ENCODE peak calls at places on chromosomes 5 and 9, in ten cellular contexts. F is mammary epithelial cell; M is right lobe of liver; V is A549; E is effector memory CD4-positive, alpha-beta T cell; S is endodermal cell; O is IMR-90; D is H9; N is left lung; I is body of pancreas. Y is an unnamed sample.
A peak's percentile ranks its signal among the peaks of the same experiment; 100 is the strongest.

GRCh38 chr5:76256116-76256889 is 146.8 kb upstream of the IQGAP2 start:
- DNase-seq in F (peak; percentile 62), M (peak; percentile 49), V (peak; percentile 79), E (peak; percentile 18), S (peak; percentile 83), O (peak; percentile 66), D (peak; percentile 72), N (no peak), I (peak; percentile 62), Y (peak; percentile 68)

GRCh38 chr9:112764837-112765236 is 14.3 kb downstream of the SNX30 start:
- DNase-seq in F (no peak), M (peak; percentile 47), V (no peak), E (no peak), S (peak; percentile 77), O (no peak), D (peak; percentile 76), N (no peak), I (peak; percentile 77), Y (no peak)

GRCh38 chr9:78682206-78682605 is 385.3 kb downstream of the PSAT1 start:
- DNase-seq in F (no peak), M (no peak), V (no peak), E (no peak), S (no peak), O (peak; percentile 21), D (no peak), N (no peak), I (no peak), Y (no peak)

GRCh38 chr9:20815923-20816703 is 132.1 kb downstream of the FOCAD start:
- DNase-seq in F (no peak), M (no peak), V (no peak), E (no peak), S (no peak), O (no peak), D (no peak), N (no peak), I (no peak), Y (no peak)

GRCh38 chr5:142342128-142342981 is 17.5 kb upstream of the SPRY4 start:
- DNase-seq in F (no peak), M (no peak), V (no peak), E (no peak), S (peak; percentile 54), O (peak; percentile 81), D (no peak), N (no peak), I (peak; percentile 15), Y (peak; percentile 92)

GRCh38 chr9:114538241-114538640 is 33.0 kb upstream of the WHRN start:
- DNase-seq in F (peak; percentile 13), M (no peak), V (peak; percentile 70), E (no peak), S (peak; percentile 86), O (no peak), D (peak; percentile 78), N (no peak), I (peak; percentile 14), Y (no peak)

GRCh38 chr5:177592905-177593304 is 902 bp downstream of the TMED9 start:
- DNase-seq in F (no peak), M (no peak), V (no peak), E (no peak), S (no peak), O (no peak), D (no peak), N (no peak), I (no peak), Y (no peak)

GRCh38 chr9:96136992-96137665 is 164.8 kb downstream of the HSD17B3 start:
- DNase-seq in F (no peak), M (peak; percentile 41), V (no peak), E (no peak), S (peak; percentile 74), O (peak; percentile 78), D (no peak), N (no peak), I (peak; percentile 26), Y (peak; percentile 43)

GRCh38 chr9:15509931-15510788 is 610 bp downstream of the PSIP1 start:
- DNase-seq in F (no peak), M (peak; percentile 57), V (peak; percentile 20), E (peak; percentile 48), S (peak; percentile 78), O (no peak), D (peak; percentile 58), N (peak; percentile 85), I (peak; percentile 24), Y (peak; percentile 44)

GRCh38 chr5:84204772-84205171 is 179.9 kb downstream of the EDIL3 start:
- DNase-seq in F (no peak), M (no peak), V (no peak), E (no peak), S (no peak), O (no peak), D (no peak), N (no peak), I (no peak), Y (no peak)

GRCh38 chr5:366541-367357 is 45.2 kb downstream of the AHRR start:
- DNase-seq in F (no peak), M (no peak), V (no peak), E (no peak), S (peak; percentile 22), O (no peak), D (no peak), N (peak; percentile 22), I (no peak), Y (no peak)

GRCh38 chr9:95793924-95794828 is 81.3 kb upstream of the ERCC6L2 start:
- DNase-seq in F (peak; percentile 19), M (no peak), V (no peak), E (no peak), S (no peak), O (peak; percentile 98), D (no peak), N (no peak), I (no peak), Y (no peak)

GRCh38 chr5:131769337-131769736 is 27.5 kb downstream of the FNIP1 start:
- DNase-seq in F (no peak), M (no peak), V (no peak), E (no peak), S (no peak), O (no peak), D (no peak), N (no peak), I (no peak), Y (no peak)

GRCh38 chr9:129335456-129336129 is 157.5 kb upstream of the IER5L start:
- DNase-seq in F (peak; percentile 14), M (no peak), V (no peak), E (no peak), S (peak; percentile 82), O (no peak), D (no peak), N (no peak), I (peak; percentile 50), Y (peak; percentile 62)
- H3K4me1 ChIP-seq in F (peaks cover 48% of the 10 kb centered on the region), M (peaks cover 30% of the 10 kb centered on the region), V (peaks cover 60% of the 10 kb centered on the region), E (peaks cover 9% of the 10 kb centered on the region), S (peaks cover 4% of the 10 kb centered on the region), O (peaks cover 42% of the 10 kb centered on the region), D (peaks cover 8% of the 10 kb centered on the region), N (peaks cover 65% of the 10 kb centered on the region), I (peaks cover 36% of the 10 kb centered on the region), Y (peaks cover 42% of the 10 kb centered on the region)

DNA sequence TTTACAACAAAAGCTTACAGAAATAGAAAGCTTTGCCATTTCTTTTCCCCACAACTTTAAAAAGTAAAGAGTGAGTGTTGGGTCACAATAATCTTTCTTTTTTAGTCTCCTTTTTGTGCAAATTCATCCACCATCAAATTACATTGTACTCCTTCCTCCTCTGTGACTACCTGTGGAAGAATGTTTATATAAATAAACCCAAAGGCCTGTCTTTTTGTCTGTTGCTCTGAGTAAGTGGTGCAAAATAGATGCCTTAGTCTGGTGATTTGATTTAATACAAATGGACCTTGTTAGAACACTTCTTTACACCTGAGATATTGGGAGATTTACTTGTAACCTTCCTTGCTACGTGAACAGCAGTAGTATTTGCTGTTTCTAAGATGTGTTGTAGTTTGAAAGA is 53.5 kb upstream of the TAF11L2 start:
- DNase-seq in F (peak; percentile 9), M (no peak), V (no peak), E (no peak), S (no peak), O (peak; percentile 44), D (no peak), N (no peak), I (no peak), Y (no peak)
- H3K4me1 ChIP-seq in F (no peaks in the 10 kb centered on the region), M (no peaks in the 10 kb centered on the region), V (peaks cover 23% of the 10 kb centered on the region), E (no peaks in the 10 kb centered on the region), S (no peaks in the 10 kb centered on the region), O (peaks cover 2% of the 10 kb centered on the region), D (no peaks in the 10 kb centered on the region), N (peaks cover 7% of the 10 kb centered on the region), I (no peaks in the 10 kb centered on the region), Y (no peaks in the 10 kb centered on the region)

GRCh38 chr5:140325486-140325885 is 20.9 kb downstream of the HBEGF start:
- DNase-seq in F (no peak), M (no peak), V (no peak), E (no peak), S (no peak), O (no peak), D (no peak), N (no peak), I (no peak), Y (no peak)
- H3K4me1 ChIP-seq in F (peaks cover 29% of the 10 kb centered on the region), M (no peaks in the 10 kb centered on the region), V (peaks cover 47% of the 10 kb centered on the region), E (no peaks in the 10 kb centered on the region), S (peaks cover 15% of the 10 kb centered on the region), O (peaks cover 26% of the 10 kb centered on the region), D (no peaks in the 10 kb centered on the region), N (peaks cover 65% of the 10 kb centered on the region), I (peaks cover 36% of the 10 kb centered on the region), Y (peaks cover 22% of the 10 kb centered on the region)

GRCh38 chr9:131411719-131412681 is 18.1 kb downstream of the PRRC2B start:
- DNase-seq in F (no peak), M (no peak), V (no peak), E (no peak), S (no peak), O (no peak), D (no peak), N (no peak), I (no peak), Y (no peak)

GRCh38 chr9:131406567-131407436 is 12.9 kb downstream of the PRRC2B start:
- DNase-seq in F (no peak), M (no peak), V (no peak), E (no peak), S (no peak), O (no peak), D (no peak), N (no peak), I (no peak), Y (no peak)

GRCh38 chr9:131410051-131410491 is 16.2 kb downstream of the PRRC2B start:
- DNase-seq in F (peak; percentile 66), M (no peak), V (no peak), E (peak; percentile 23), S (no peak), O (peak; percentile 55), D (no peak), N (peak; percentile 78), I (no peak), Y (no peak)

GRCh38 chr9:131407717-131408195 is 13.9 kb downstream of the PRRC2B start:
- DNase-seq in F (peak; percentile 73), M (no peak), V (peak; percentile 45), E (peak; percentile 42), S (peak; percentile 92), O (no peak), D (peak; percentile 85), N (no peak), I (peak; percentile 49), Y (peak; percentile 61)

DNA sequence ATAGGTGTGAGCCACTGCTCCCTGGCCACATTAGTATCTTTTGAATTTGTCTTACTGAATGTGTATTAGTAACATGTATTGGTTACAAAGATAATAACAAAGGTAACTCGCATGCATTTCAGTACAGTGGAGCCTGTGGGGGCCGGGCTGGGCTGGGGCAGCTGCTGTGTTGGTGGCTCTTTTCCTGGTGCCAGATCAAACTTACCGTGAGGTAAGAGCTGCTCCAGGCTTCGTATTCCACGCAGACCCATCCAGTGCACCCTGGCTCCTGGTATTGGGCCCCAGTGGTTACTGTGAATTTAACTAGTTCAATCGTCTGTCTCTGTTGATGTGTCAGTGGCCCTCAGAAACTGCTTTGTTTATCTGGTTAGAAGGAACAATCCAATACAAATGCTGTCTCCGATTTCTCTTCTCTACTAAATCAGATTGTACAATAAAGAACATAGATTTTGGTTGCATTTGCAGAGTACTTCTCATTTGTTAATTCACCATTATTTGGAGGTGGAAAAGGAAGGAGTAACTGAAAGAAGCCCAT is 15.6 kb downstream of the PRRC2B start:
- DNase-seq in F (no peak), M (no peak), V (no peak), E (no peak), S (no peak), O (no peak), D (no peak), N (no peak), I (no peak), Y (no peak)
- H3K4me1 ChIP-seq in F (peaks cover 55% of the 10 kb centered on the region), M (peaks cover 54% of the 10 kb centered on the region), V (peaks cover 90% of the 10 kb centered on the region), E (peaks cover 66% of the 10 kb centered on the region), S (peaks cover 28% of the 10 kb centered on the region), O (peaks cover 42% of the 10 kb centered on the region), D (peaks cover 27% of the 10 kb centered on the region), N (peaks cover 76% of the 10 kb centered on the region), I (peaks cover 80% of the 10 kb centered on the region), Y (peaks cover 90% of the 10 kb centered on the region)